ENCODE peak calls at places on chromosomes 6 and 20, in eight cellular contexts. W, Z, D, A, O, U, Q and V are unnamed samples.

GRCh38 chr6:4103929-4104328 is 25.0 kb upstream of the FAM217A start:
- DNase-seq in Q (no peak), U (no peak), A (peak; percentile 43), W (no peak), Z (no peak), O (no peak), D (peak; percentile 17), V (no peak)

GRCh38 chr6:21907291-21907690 is 313.7 kb downstream of the SOX4 start:
- DNase-seq in Q (no peak), O (no peak), Z (no peak), A (no peak), W (no peak), D (no peak), U (no peak), V (no peak)

GRCh38 chr6:69789573-69789972 is 7.2 kb downstream of the LMBRD1 start:
- DNase-seq in U (no peak), A (no peak), Q (no peak), Z (no peak), W (no peak), O (no peak), D (no peak), V (no peak)

GRCh38 chr6:130825772-130826441 is 1.3 kb upstream of the SMLR1 start:
- DNase-seq in A (peak; percentile 72), Z (no peak), O (no peak), Q (no peak), D (no peak), U (no peak), W (no peak), V (no peak)

GRCh38 chr6:92180090-92180489 is 1239.3 kb downstream of the EPHA7 start:
- DNase-seq in U (no peak), A (no peak), W (no peak), O (no peak), Z (no peak), D (no peak), Q (no peak), V (no peak)

GRCh38 chr6:17268114-17268513 is 13.0 kb upstream of the RBM24 start:
- DNase-seq in A (no peak), D (no peak), Q (no peak), U (no peak), W (no peak), Z (no peak), O (no peak), V (no peak)

GRCh38 chr6:133806358-133806757 is 82.6 kb upstream of the TCF21 start:
- DNase-seq in A (no peak), O (no peak), D (no peak), U (no peak), Q (no peak), Z (no peak), W (no peak), V (no peak)

GRCh38 chr6:136465766-136466303 is 84.4 kb downstream of the MAP7 start:
- DNase-seq in A (no peak), Z (no peak), D (no peak), U (no peak), O (no peak), Q (no peak), W (no peak), V (no peak)

GRCh38 chr6:163565140-163565539 is 150.6 kb downstream of the QKI start:
- DNase-seq in A (no peak), W (no peak), D (no peak), O (no peak), Q (no peak), Z (no peak), U (no peak), V (no peak)

GRCh38 chr6:36478051-36478526 is 35.3 kb downstream of the KCTD20 start:
- DNase-seq in O (no peak), A (peak; percentile 47), U (no peak), Z (no peak), D (no peak), Q (no peak), W (no peak), V (no peak)

GRCh38 chr6:18263561-18264337 is 581 bp downstream of the DEK start:
- DNase-seq in W (peak; percentile 21), U (peak; percentile 34), Z (peak; percentile 17), D (peak; percentile 28), A (no peak), O (peak; percentile 41), Q (peak; percentile 91), V (peak; percentile 17)

GRCh38 chr20:3633913-3634478 is 29.2 kb downstream of the GFRA4 start:
- DNase-seq in U (no peak), Q (no peak), A (no peak), D (no peak), W (no peak), O (no peak), Z (no peak), V (no peak)

GRCh38 chr6:3610206-3610605 is 141.3 kb downstream of the PXDC1 start:
- DNase-seq in A (no peak), O (no peak), D (no peak), Q (no peak), Z (no peak), W (no peak), U (no peak), V (no peak)